ENCODE peak calls at places on chromosomes 5 and 9, in five cellular contexts. One of them, this sample, is unnamed.

GRCh38 chr9:115551396-115551795 is 433.4 kb upstream of the TNC start:
- DNase-seq in WTC11: no peak
- DNase-seq in GM13977: no peak
- DNase-seq in uterus: no peak
- DNase-seq in HFF-Myc: peak
- DNase-seq in this sample: no peak

GRCh38 chr5:118611332-118611945 is 376.9 kb downstream of the DTWD2 start:
- DNase-seq in WTC11: peak
- DNase-seq in GM13977: peak
- DNase-seq in uterus: no peak
- DNase-seq in HFF-Myc: peak
- DNase-seq in this sample: no peak

GRCh38 chr5:71757590-71758543 is 38.8 kb downstream of the CARTPT start:
- DNase-seq in WTC11: peak
- DNase-seq in GM13977: peak
- DNase-seq in uterus: peak
- DNase-seq in HFF-Myc: peak
- DNase-seq in this sample: no peak

GRCh38 chr9:137404971-137405584 is 17.9 kb downstream of the EXD3 start:
- DNase-seq in WTC11: no peak
- DNase-seq in GM13977: no peak
- DNase-seq in uterus: no peak
- DNase-seq in HFF-Myc: no peak
- DNase-seq in this sample: no peak

GRCh38 chr5:1400211-1400855 is 44.9 kb downstream of the SLC6A3 start:
- DNase-seq in WTC11: no peak
- DNase-seq in GM13977: no peak
- DNase-seq in uterus: no peak
- DNase-seq in HFF-Myc: no peak
- DNase-seq in this sample: no peak

GRCh38 chr9:131394464-131395026 is 659 bp downstream of the PRRC2B start:
- DNase-seq in WTC11: peak
- DNase-seq in GM13977: peak
- DNase-seq in uterus: peak
- DNase-seq in HFF-Myc: no peak
- DNase-seq in this sample: no peak

GRCh38 chr5:123610665-123611406 is 98.9 kb downstream of the CSNK1G3 start:
- DNase-seq in WTC11: no peak
- DNase-seq in GM13977: peak
- DNase-seq in uterus: peak
- DNase-seq in HFF-Myc: peak
- DNase-seq in this sample: no peak

GRCh38 chr5:135204151-135204600 is 170.1 kb upstream of the PITX1 start:
- DNase-seq in WTC11: no peak
- DNase-seq in GM13977: no peak
- DNase-seq in uterus: no peak
- DNase-seq in HFF-Myc: no peak
- DNase-seq in this sample: no peak

GRCh38 chr5:1878050-1878849 is 4.5 kb downstream of the IRX4 start:
- DNase-seq in WTC11: peak
- DNase-seq in GM13977: no peak
- DNase-seq in uterus: no peak
- DNase-seq in HFF-Myc: no peak
- DNase-seq in this sample: no peak

GRCh38 chr9:75482566-75482965 is 394.3 kb downstream of the OSTF1 start:
- DNase-seq in WTC11: no peak
- DNase-seq in GM13977: no peak
- DNase-seq in uterus: no peak
- DNase-seq in HFF-Myc: no peak
- DNase-seq in this sample: no peak

GRCh38 chr9:123338710-123339665 is 17.0 kb upstream of the CRB2 start:
- DNase-seq in WTC11: no peak
- DNase-seq in GM13977: peak
- DNase-seq in uterus: no peak
- DNase-seq in HFF-Myc: no peak
- DNase-seq in this sample: no peak

GRCh38 chr9:35557330-35557729 is 47.7 kb upstream of the TESK1 start:
- DNase-seq in WTC11: no peak
- DNase-seq in GM13977: peak
- DNase-seq in uterus: no peak
- DNase-seq in HFF-Myc: no peak
- DNase-seq in this sample: no peak

GRCh38 chr9:72826954-72827953 is 125.6 kb downstream of the ALDH1A1 start:
- DNase-seq in WTC11: no peak
- DNase-seq in GM13977: no peak
- DNase-seq in uterus: no peak
- DNase-seq in HFF-Myc: no peak
- DNase-seq in this sample: no peak

GRCh38 chr9:125397736-125398135 is 136.1 kb downstream of the GAPVD1 start:
- DNase-seq in WTC11: no peak
- DNase-seq in GM13977: no peak
- DNase-seq in uterus: no peak
- DNase-seq in HFF-Myc: no peak
- DNase-seq in this sample: no peak

GRCh38 chr9:7452378-7452777 is 347.2 kb downstream of the DMAC1 start:
- DNase-seq in WTC11: no peak
- DNase-seq in GM13977: no peak
- DNase-seq in uterus: no peak
- DNase-seq in HFF-Myc: peak
- DNase-seq in this sample: no peak

GRCh38 chr5:155259648-155260047 is 246.1 kb downstream of the KIF4B start:
- DNase-seq in WTC11: no peak
- DNase-seq in GM13977: no peak
- DNase-seq in uterus: no peak
- DNase-seq in HFF-Myc: no peak
- DNase-seq in this sample: no peak

GRCh38 chr5:32170303-32171170 is 3.6 kb downstream of the GOLPH3 start:
- DNase-seq in WTC11: no peak
- DNase-seq in GM13977: no peak
- DNase-seq in uterus: no peak
- DNase-seq in HFF-Myc: peak
- DNase-seq in this sample: no peak

GRCh38 chr9:97895695-97896332 is 26.5 kb downstream of the TRMO start:
- DNase-seq in WTC11: peak
- DNase-seq in GM13977: no peak
- DNase-seq in uterus: no peak
- DNase-seq in HFF-Myc: no peak
- DNase-seq in this sample: no peak
- TF ChIP-seq CTCF in WTC11: no peak
- TF ChIP-seq CTCF in GM13977: peak
- TF ChIP-seq CTCF in uterus: no peak
- TF ChIP-seq CTCF in HFF-Myc: peak
- TF ChIP-seq CTCF in this sample: no peak

GRCh38 chr5:172717481-172718195 is 53.4 kb downstream of the DUSP1 start:
- DNase-seq in WTC11: no peak
- DNase-seq in GM13977: no peak
- DNase-seq in uterus: no peak
- DNase-seq in HFF-Myc: no peak
- DNase-seq in this sample: no peak

GRCh38 chr5:172713809-172714490 is 57.0 kb downstream of the DUSP1 start:
- DNase-seq in WTC11: no peak
- DNase-seq in GM13977: no peak
- DNase-seq in uterus: no peak
- DNase-seq in HFF-Myc: no peak
- DNase-seq in this sample: no peak

GRCh38 chr5:172716796-172717313 is 54.1 kb downstream of the DUSP1 start:
- DNase-seq in WTC11: peak
- DNase-seq in GM13977: peak
- DNase-seq in uterus: peak
- DNase-seq in HFF-Myc: peak
- DNase-seq in this sample: peak

GRCh38 chr5:172715421-172715780 is 55.6 kb downstream of the DUSP1 start:
- DNase-seq in WTC11: no peak
- DNase-seq in GM13977: no peak
- DNase-seq in uterus: no peak
- DNase-seq in HFF-Myc: no peak
- DNase-seq in this sample: no peak

DNA sequence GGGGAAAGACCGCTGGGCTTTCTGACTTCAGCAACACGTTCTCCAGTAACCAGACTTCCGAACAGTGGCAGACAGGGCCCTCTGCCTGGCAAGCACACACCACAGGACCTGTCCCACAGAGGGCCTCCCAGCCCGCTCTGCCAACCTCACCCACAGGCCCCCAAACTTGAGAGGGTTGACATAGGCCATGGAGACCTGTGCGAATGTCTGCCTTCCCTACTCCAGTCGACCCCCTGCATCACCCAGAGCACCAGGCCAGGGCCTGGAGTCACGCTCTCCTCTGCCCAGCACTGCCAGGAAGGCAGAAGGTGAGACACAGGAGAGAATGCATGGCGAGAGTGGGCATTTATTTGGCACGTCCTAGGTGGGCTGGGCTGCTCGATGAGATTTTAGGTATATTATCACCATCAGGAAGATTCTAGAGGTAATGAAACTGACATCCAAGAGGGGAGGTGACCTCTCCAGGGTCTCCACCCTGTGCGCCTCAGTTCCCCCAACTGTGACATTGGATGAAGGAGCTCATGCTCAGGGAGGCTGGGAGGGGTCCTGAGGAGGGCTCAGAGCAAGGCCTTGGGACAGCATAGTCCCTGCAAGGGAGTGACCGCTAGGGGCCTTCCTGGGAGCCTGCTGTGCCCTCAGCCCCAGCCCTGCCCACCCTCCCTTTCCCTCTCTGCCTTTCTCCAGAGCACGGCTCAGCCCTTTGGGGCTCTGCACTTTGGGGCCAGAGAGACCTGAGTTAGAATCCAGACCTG is 54.9 kb downstream of the DUSP1 start:
- DNase-seq in WTC11: no peak
- DNase-seq in GM13977: no peak
- DNase-seq in uterus: no peak
- DNase-seq in HFF-Myc: no peak
- DNase-seq in this sample: no peak
- TF ChIP-seq CTCF in WTC11: no peak
- TF ChIP-seq CTCF in GM13977: no peak
- TF ChIP-seq CTCF in uterus: no peak
- TF ChIP-seq CTCF in HFF-Myc: no peak
- TF ChIP-seq CTCF in this sample: no peak

DNA sequence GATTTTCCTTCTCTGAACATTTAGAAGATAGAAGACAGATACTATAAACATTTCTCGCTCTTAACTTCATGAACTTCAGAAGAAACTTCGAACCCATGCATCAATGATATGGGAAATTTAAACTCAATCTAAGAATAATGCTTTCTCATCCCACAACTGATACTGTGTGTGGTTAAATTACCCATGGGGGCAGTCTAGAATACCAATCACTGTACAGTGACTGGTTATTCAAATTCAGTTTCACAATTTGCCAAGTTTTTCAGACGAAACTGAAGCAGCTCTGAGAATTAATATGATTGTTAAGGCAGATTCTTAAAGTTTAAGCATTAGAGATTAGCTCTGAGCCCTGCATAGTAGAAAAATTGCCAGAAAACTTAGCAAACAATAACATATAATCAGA is 431.0 kb downstream of the SH3GL2 start:
- DNase-seq in WTC11: no peak
- DNase-seq in GM13977: no peak
- DNase-seq in uterus: no peak
- DNase-seq in HFF-Myc: no peak
- DNase-seq in this sample: no peak
- TF ChIP-seq CTCF in WTC11: no peak
- TF ChIP-seq CTCF in GM13977: no peak
- TF ChIP-seq CTCF in uterus: no peak
- TF ChIP-seq CTCF in HFF-Myc: no peak
- TF ChIP-seq CTCF in this sample: no peak

DNA sequence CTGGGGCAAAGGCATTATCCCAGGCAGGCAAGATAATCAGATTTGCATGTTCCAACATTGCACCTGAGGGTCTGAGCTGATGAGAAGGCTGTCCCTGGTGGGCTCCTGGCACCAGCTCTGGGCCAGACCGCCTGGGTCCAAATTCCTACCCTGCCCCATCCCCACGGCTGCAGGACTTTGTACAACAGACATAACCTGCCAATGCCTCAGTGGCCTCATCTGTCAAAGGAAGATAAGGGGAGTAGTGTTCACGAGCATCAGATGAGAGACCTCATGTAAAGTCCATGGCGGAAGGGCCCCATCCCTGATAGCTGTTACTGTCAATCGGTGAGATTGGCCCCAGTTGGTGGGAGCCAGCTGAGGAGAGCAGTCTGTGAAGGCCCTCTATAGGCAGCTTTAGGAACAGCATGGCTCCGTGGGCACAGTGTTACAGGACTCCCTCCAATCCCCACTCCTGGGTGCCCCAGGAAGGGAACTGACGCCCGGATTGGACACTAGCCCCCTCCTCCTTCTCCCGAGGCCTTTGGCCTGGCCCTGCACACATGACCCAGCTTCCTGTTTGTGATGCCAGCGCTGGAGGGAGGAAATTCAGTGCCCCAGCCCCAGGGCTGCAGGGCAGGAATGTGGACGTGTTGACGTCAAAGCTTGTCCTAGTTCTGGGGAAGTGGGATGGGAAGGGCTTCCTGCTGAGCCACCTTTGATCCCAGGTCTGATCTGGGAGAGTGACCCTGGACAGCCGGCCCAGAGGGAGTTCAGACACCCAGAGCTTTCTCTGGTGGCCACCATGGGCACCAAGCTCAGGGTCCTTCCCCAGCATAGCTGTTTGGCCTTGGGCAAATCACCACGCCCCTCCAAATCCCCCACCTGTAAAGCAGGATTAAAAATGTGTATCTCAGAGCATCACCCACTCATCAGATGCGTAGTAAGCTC is 56.2 kb downstream of the DUSP1 start:
- DNase-seq in WTC11: peak
- DNase-seq in GM13977: peak
- DNase-seq in uterus: peak
- DNase-seq in HFF-Myc: peak
- DNase-seq in this sample: peak
- TF ChIP-seq CTCF in WTC11: peak
- TF ChIP-seq CTCF in GM13977: peak
- TF ChIP-seq CTCF in uterus: peak
- TF ChIP-seq CTCF in HFF-Myc: peak
- TF ChIP-seq CTCF in this sample: peak

DNA sequence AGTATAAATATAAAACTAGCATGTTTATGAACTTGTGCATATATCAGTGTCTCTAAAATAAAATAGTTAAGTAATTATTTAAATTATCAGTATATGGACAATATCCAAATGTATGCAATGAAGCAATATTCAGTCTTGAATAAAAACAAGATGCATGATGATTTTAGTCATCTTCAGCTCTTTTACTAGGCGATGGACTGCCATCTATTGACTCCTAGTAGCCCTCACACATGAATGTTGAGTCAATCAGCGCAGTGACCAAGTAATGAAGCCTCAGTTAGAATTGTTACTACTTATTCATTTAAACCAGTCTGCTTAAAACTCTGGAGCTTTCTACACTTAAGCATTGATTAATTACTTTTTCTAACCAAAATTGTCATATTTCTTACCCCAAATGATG is 92.9 kb upstream of the GRHPR start:
- DNase-seq in WTC11: no peak
- DNase-seq in GM13977: no peak
- DNase-seq in uterus: no peak
- DNase-seq in HFF-Myc: no peak
- DNase-seq in this sample: no peak
- TF ChIP-seq CTCF in WTC11: no peak
- TF ChIP-seq CTCF in GM13977: peak
- TF ChIP-seq CTCF in uterus: no peak
- TF ChIP-seq CTCF in HFF-Myc: peak
- TF ChIP-seq CTCF in this sample: no peak

GRCh38 chr9:36597412-36598178 is 24.9 kb downstream of the MELK start:
- DNase-seq in WTC11: no peak
- DNase-seq in GM13977: peak
- DNase-seq in uterus: no peak
- DNase-seq in HFF-Myc: no peak
- DNase-seq in this sample: no peak
- TF ChIP-seq CTCF in WTC11: peak
- TF ChIP-seq CTCF in GM13977: peak
- TF ChIP-seq CTCF in uterus: no peak
- TF ChIP-seq CTCF in HFF-Myc: peak
- TF ChIP-seq CTCF in this sample: no peak